ENCODE peak calls at places on chromosomes 6 and 20, in eight cellular contexts. W, S, M, Y, U, O, H and D are unnamed samples.

GRCh38 chr20:49231461-49231860 is 12.2 kb downstream of the DDX27 start:
- DNase-seq in W (no peak), S (no peak), M (no peak), Y (no peak), U (no peak), O (no peak), H (no peak), D (no peak)

GRCh38 chr6:14552891-14553290 is 435.3 kb downstream of the CD83 start:
- DNase-seq in W (no peak), S (no peak), M (no peak), Y (no peak), U (no peak), O (no peak), H (no peak), D (no peak)

GRCh38 chr6:79145301-79145700 is 67.2 kb upstream of the PHIP start:
- DNase-seq in W (no peak), S (no peak), M (no peak), Y (no peak), U (no peak), O (no peak), H (no peak), D (no peak)

GRCh38 chr20:44566018-44566417 is 16.4 kb upstream of the PKIG start:
- DNase-seq in W (no peak), S (no peak), M (no peak), Y (no peak), U (no peak), O (no peak), H (no peak), D (no peak)

GRCh38 chr6:3615391-3616380 is 135.8 kb downstream of the PXDC1 start:
- DNase-seq in W (no peak), S (no peak), M (no peak), Y (no peak), U (no peak), O (no peak), H (no peak), D (no peak)

GRCh38 chr6:21109421-21110178 is 484.0 kb upstream of the SOX4 start:
- DNase-seq in W (no peak), S (no peak), M (no peak), Y (no peak), U (no peak), O (peak), H (peak), D (no peak)

GRCh38 chr20:58233881-58234528 is 5.6 kb upstream of the ANKRD60 start:
- DNase-seq in W (peak), S (no peak), M (no peak), Y (peak), U (no peak), O (no peak), H (no peak), D (no peak)

GRCh38 chr6:12892201-12892600 is 175.6 kb downstream of the PHACTR1 start:
- DNase-seq in W (no peak), S (no peak), M (no peak), Y (no peak), U (no peak), O (peak), H (no peak), D (no peak)

GRCh38 chr6:56437171-56437900 is 190.0 kb upstream of the COL21A1 start:
- DNase-seq in W (no peak), S (no peak), M (no peak), Y (no peak), U (no peak), O (no peak), H (no peak), D (no peak)

GRCh38 chr6:33117826-33118277 is 42.1 kb downstream of the HLA-DPB1 start:
- DNase-seq in W (no peak), S (no peak), M (no peak), Y (no peak), U (peak), O (no peak), H (no peak), D (no peak)

GRCh38 chr6:170008386-170008785 is 257.0 kb downstream of the ERMARD start:
- DNase-seq in W (no peak), S (no peak), M (no peak), Y (no peak), U (no peak), O (no peak), H (no peak), D (no peak)